ENCODE peak calls at places on chromosomes 13 and 19, in five cellular contexts. F is tibial nerve, Z is colonic mucosa, X is mammary epithelial cell, V is pancreas. W is an unnamed sample.

GRCh38 chr19:1839658-1840540 is 8.4 kb downstream of the REXO1 start:
- DNase-seq in F (no peak), Z (peak; percentile 87), X (no peak), V (no peak), W (no peak)

GRCh38 chr19:14366529-14366928 is 14.7 kb upstream of the ADGRE5 start:
- DNase-seq in F (peak; percentile 34), Z (peak; percentile 95), X (peak; percentile 87), V (peak; percentile 53), W (peak; percentile 88)

GRCh38 chr13:29763426-29764180 is 86.8 kb downstream of the UBL3 start:
- DNase-seq in F (no peak), Z (peak; percentile 59), X (no peak), V (no peak), W (no peak)

GRCh38 chr13:101545521-101545920 is 93.0 kb downstream of the ITGBL1 start:
- DNase-seq in F (no peak), Z (no peak), X (no peak), V (no peak), W (no peak)

GRCh38 chr13:102597029-102598015 is 536 bp downstream of the TPP2 start:
- DNase-seq in F (no peak), Z (peak; percentile 39), X (peak; percentile 18), V (no peak), W (no peak)

GRCh38 chr13:45873491-45874360 is 22.2 kb upstream of the SIAH3 start:
- DNase-seq in F (no peak), Z (no peak), X (peak; percentile 60), V (no peak), W (peak; percentile 66)

GRCh38 chr19:49801966-49802661 is 11.0 kb downstream of the FUZ start:
- DNase-seq in F (peak; percentile 98), Z (peak; percentile 79), X (no peak), V (peak; percentile 66), W (no peak)

GRCh38 chr13:71786815-71787214 is 80.2 kb downstream of the DACH1 start:
- DNase-seq in F (no peak), Z (no peak), X (no peak), V (no peak), W (no peak)

GRCh38 chr19:54179921-54180452 is 7.0 kb upstream of the TMC4 start:
- DNase-seq in F (no peak), Z (peak; percentile 75), X (peak; percentile 37), V (no peak), W (peak; percentile 58)

GRCh38 chr19:13029893-13030292 is 34.6 kb downstream of the NFIX start:
- DNase-seq in F (no peak), Z (no peak), X (no peak), V (no peak), W (no peak)

GRCh38 chr19:49712397-49712859 is 21.5 kb downstream of the CPT1C start:
- DNase-seq in F (no peak), Z (peak; percentile 65), X (no peak), V (no peak), W (peak; percentile 3)

GRCh38 chr19:4140237-4140711 is 13.2 kb upstream of the CREB3L3 start:
- DNase-seq in F (no peak), Z (peak; percentile 68), X (peak; percentile 38), V (no peak), W (peak; percentile 62)

GRCh38 chr19:48635263-48635965 is 1.8 kb downstream of the DBP start:
- DNase-seq in F (peak; percentile 70), Z (peak; percentile 80), X (no peak), V (peak; percentile 66), W (no peak)

GRCh38 chr13:73230714-73231113 is 171.9 kb downstream of the KLF5 start:
- DNase-seq in F (no peak), Z (no peak), X (peak; percentile 78), V (no peak), W (peak; percentile 62)

GRCh38 chr19:40565355-40565754 is 11.3 kb upstream of the SHKBP1 start:
- DNase-seq in F (no peak), Z (no peak), X (no peak), V (no peak), W (no peak)

GRCh38 chr19:29741776-29742175 is 26.7 kb upstream of the C19orf12 start:
- DNase-seq in F (no peak), Z (no peak), X (no peak), V (no peak), W (no peak)

GRCh38 chr13:91510058-91510457 is 111.6 kb downstream of the GPC5 start:
- DNase-seq in F (no peak), Z (no peak), X (no peak), V (no peak), W (no peak)

GRCh38 chr13:106186366-106187030 is 349.0 kb downstream of the EFNB2 start:
- DNase-seq in F (no peak), Z (no peak), X (peak; percentile 32), V (no peak), W (peak; percentile 21)

GRCh38 chr13:45162821-45163220 is 38.0 kb downstream of the KCTD4 start:
- DNase-seq in F (no peak), Z (no peak), X (peak; percentile 87), V (no peak), W (peak; percentile 95)

GRCh38 chr13:22047082-22047784 is 376.4 kb downstream of the FGF9 start:
- DNase-seq in F (no peak), Z (no peak), X (no peak), V (no peak), W (peak; percentile 57)

GRCh38 chr19:55197531-55197930 is 11.8 kb downstream of the PTPRH start:
- DNase-seq in F (no peak), Z (no peak), X (no peak), V (no peak), W (no peak)

GRCh38 chr13:78595458-78595818 is 7.9 kb downstream of the POU4F1 start:
- DNase-seq in F (no peak), Z (no peak), X (no peak), V (no peak), W (no peak)

GRCh38 chr13:78598382-78598781 is 5.0 kb downstream of the POU4F1 start:
- DNase-seq in F (no peak), Z (no peak), X (no peak), V (no peak), W (no peak)

GRCh38 chr13:78593652-78594494 is 9.5 kb downstream of the POU4F1 start:
- DNase-seq in F (no peak), Z (no peak), X (no peak), V (no peak), W (no peak)

GRCh38 chr13:78596701-78597550 is 6.4 kb downstream of the POU4F1 start:
- DNase-seq in F (no peak), Z (no peak), X (no peak), V (no peak), W (no peak)

DNA sequence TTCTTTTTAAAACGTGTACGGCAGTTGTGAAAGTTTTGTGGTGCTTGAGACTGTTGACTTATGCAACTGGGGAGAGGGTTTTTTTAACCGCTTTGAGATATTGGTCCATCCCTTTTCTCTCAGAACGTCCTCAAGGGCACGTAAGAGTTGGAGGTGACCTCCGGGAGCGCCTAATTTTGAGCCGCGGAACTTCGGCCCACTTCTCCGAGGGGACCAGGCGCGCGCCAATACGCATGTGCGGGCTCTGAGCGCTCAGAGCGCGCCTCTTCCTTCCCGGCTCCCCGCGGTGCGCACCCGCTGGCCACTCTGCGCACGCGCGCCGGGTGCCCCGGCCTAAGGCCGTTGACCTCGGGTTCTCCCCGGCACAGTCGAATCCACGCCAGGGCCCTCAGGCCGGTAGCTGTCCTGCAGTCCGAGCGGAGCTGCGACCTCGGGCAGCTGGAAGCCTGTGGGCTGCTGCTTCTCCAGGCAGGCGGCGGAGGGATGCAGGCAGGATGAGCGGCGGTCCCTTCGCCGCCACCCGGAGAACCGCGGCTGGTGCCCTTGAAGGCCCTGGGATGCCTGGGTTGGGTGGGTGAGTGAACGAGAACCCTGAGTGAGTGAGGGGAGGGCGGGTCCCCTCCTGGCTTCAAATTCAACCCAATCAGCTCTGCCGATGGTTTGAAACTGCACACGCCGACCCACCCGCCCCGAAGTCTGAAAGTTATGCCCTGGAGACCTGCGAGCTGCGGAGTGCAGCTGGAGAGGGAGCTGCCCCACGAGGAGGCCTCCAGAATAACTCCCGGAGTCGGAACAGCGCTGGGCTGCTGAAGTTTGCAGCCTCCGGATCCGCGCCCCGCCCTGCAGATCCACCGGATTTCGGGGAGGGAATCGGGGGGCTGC is 7.3 kb downstream of the POU4F1 start:
- DNase-seq in F (no peak), Z (no peak), X (no peak), V (no peak), W (no peak)
- TF ChIP-seq CTCF in F (no peak), Z (no peak), X (no peak), V (no peak), W (no peak)

GRCh38 chr13:92804926-92805325 is 421.7 kb upstream of the GPC6 start:
- DNase-seq in F (no peak), Z (no peak), X (no peak), V (no peak), W (no peak)

GRCh38 chr13:92808007-92808406 is 418.6 kb upstream of the GPC6 start:
- DNase-seq in F (no peak), Z (no peak), X (no peak), V (no peak), W (no peak)

GRCh38 chr13:92805766-92806165 is 420.8 kb upstream of the GPC6 start:
- DNase-seq in F (no peak), Z (no peak), X (no peak), V (no peak), W (no peak)

GRCh38 chr13:92807343-92807742 is 419.3 kb upstream of the GPC6 start:
- DNase-seq in F (no peak), Z (no peak), X (no peak), V (no peak), W (no peak)

DNA sequence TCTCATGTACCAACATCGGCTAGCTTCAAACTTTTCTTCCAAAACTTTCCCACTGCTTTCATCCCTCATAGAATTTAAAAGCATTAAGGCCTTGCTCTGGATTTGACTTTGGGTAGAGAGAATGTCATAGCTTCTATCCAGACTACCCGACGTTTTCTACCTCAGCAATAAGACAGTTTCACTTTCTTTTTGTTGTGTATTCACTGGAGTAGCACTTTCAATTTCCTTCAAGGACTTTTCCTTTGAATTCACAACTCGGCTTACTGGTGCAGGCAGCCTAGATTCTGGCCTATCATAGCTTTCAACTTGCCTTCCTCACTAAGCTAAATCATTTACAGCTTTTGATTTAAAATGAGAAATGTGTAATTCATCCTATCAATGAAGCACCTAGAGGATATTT is 420.4 kb upstream of the GPC6 start:
- DNase-seq in F (no peak), Z (peak; percentile 20), X (no peak), V (no peak), W (peak; percentile 17)
- H3K4me3 ChIP-seq in F (peak overlapping the region; percentile 29), Z (no peak overlapping the region), X (no peak overlapping the region), V (peak overlapping the region; percentile 38), W (peak overlapping the region; percentile 25)

DNA sequence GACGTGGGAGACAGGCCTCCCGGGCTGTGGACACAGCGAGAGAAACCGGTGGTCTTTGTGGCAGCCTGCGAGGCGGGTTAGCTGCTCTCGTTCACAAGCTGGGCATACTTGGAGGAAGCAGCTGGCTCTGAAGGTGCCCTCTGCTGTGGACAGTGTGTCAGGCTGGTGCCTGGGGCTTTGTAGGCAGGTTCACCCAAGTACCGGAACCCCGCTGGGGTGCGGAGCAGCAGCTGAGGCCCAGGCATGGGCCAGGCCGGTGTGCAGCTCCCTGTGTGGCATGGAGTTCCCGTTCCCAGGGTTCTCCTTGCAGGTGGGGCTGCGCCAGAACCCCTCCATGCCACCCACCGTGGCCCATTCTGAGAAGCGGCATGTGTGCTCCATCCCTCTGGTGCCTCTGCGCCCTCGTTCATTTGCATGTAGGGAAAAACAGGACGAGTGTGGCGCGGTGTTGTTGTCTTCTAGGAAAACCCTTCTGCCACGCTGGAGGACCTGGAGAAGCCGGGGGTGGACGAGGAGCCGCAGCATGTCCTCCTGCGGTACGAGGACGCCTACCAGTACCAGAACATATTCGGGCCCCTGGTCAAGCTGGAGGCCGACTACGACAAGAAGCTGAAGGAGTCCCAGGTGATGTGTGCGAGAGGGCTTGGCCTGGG is 20.0 kb downstream of the UPF1 start:
- DNase-seq in F (no peak), Z (no peak), X (no peak), V (no peak), W (no peak)
- H3K36me3 ChIP-seq in F (peaks cover 51% of the 10 kb centered on the region), Z (peaks cover 39% of the 10 kb centered on the region), X (peaks cover 28% of the 10 kb centered on the region), V (peaks cover 4% of the 10 kb centered on the region), W (peaks cover 58% of the 10 kb centered on the region)

GRCh38 chr19:42290523-42291436 is 11.2 kb upstream of the PRR19 start:
- DNase-seq in F (no peak), Z (no peak), X (no peak), V (no peak), W (no peak)
- TF ChIP-seq CTCF in F (peak; percentile 35), Z (peak; percentile 39), X (peak; percentile 52), V (no peak), W (peak; percentile 60)

W was measured in bronchial epithelial cell.